ENCODE peak calls at places on chromosomes 7 and 10, in five cellular contexts. T is H1, E is HEK293T, Y is K562, G is GM12878. F is an unnamed sample.

GRCh38 chr10:70271996-70272924 is 11.5 kb downstream of the NPFFR1 start:
- DNase-seq in T (no peak), E (no peak), Y (no peak), G (no peak), F (no peak)

GRCh38 chr10:52488606-52489485 is 174.8 kb downstream of the DKK1 start:
- DNase-seq in T (no peak), E (peak; percentile 42), Y (peak; percentile 6), G (no peak), F (no peak)

GRCh38 chr10:30185916-30186315 is 126.5 kb upstream of the JCAD start:
- DNase-seq in T (no peak), E (no peak), Y (no peak), G (no peak), F (no peak)

GRCh38 chr10:61841338-61841875 is 60.1 kb upstream of the ARID5B start:
- DNase-seq in T (no peak), E (no peak), Y (no peak), G (no peak), F (no peak)

GRCh38 chr7:8261711-8262695 is at the start of gene ICA1:
- DNase-seq in T (peak; percentile 89), E (peak; percentile 77), Y (peak; percentile 77), G (no peak), F (peak; percentile 82)

GRCh38 chr7:26500749-26501352 is 209.2 kb downstream of the SNX10 start:
- DNase-seq in T (no peak), E (no peak), Y (peak; percentile 39), G (no peak), F (no peak)

GRCh38 chr10:113279262-113279661 is 273.6 kb upstream of the HABP2 start:
- DNase-seq in T (no peak), E (no peak), Y (no peak), G (no peak), F (no peak)

GRCh38 chr7:25967278-25968204 is 184.5 kb upstream of the NFE2L3 start:
- DNase-seq in T (no peak), E (no peak), Y (no peak), G (peak; percentile 64), F (no peak)

GRCh38 chr7:108402865-108403264 is 53.4 kb downstream of the NRCAM start:
- DNase-seq in T (no peak), E (no peak), Y (no peak), G (no peak), F (no peak)

GRCh38 chr10:105148456-105148855 is 507.4 kb downstream of the SORCS3 start:
- DNase-seq in T (no peak), E (no peak), Y (no peak), G (no peak), F (no peak)

GRCh38 chr10:76111986-76112825 is 680.8 kb downstream of the LRMDA start:
- DNase-seq in T (peak; percentile 73), E (no peak), Y (no peak), G (no peak), F (peak; percentile 43)

GRCh38 chr10:271201-271600 is 135.9 kb downstream of the ZMYND11 start:
- DNase-seq in T (no peak), E (no peak), Y (no peak), G (no peak), F (no peak)

GRCh38 chr10:86343761-86344160 is 22.8 kb downstream of the GRID1 start:
- DNase-seq in T (no peak), E (no peak), Y (no peak), G (no peak), F (peak; percentile 5)

GRCh38 chr10:60662917-60663614 is 115.2 kb upstream of the CDK1 start:
- DNase-seq in T (no peak), E (no peak), Y (peak; percentile 58), G (no peak), F (no peak)

GRCh38 chr10:133338080-133339071 is 1.7 kb upstream of the CALY start:
- DNase-seq in T (no peak), E (no peak), Y (no peak), G (no peak), F (no peak)

GRCh38 chr7:22771194-22771593 is 44.2 kb downstream of the IL6 start:
- DNase-seq in T (no peak), E (no peak), Y (no peak), G (no peak), F (no peak)

GRCh38 chr10:1736180-1736971 is 949 bp downstream of the ADARB2 start:
- DNase-seq in T (no peak), E (no peak), Y (no peak), G (no peak), F (no peak)

GRCh38 chr7:142381727-142382409 is 124.0 kb upstream of the PRSS58 start:
- DNase-seq in T (no peak), E (no peak), Y (no peak), G (no peak), F (no peak)

GRCh38 chr7:36165802-36166201 is 12.7 kb downstream of the EEPD1 start:
- DNase-seq in T (no peak), E (no peak), Y (no peak), G (no peak), F (no peak)

GRCh38 chr7:133858311-133858710 is 268.8 kb upstream of the LRGUK start:
- DNase-seq in T (no peak), E (no peak), Y (no peak), G (no peak), F (no peak)

GRCh38 chr7:87316846-87317545 is 28.5 kb upstream of the CROT start:
- DNase-seq in T (no peak), E (no peak), Y (no peak), G (no peak), F (no peak)

GRCh38 chr7:9937944-9938631 is 1035.6 kb upstream of the PHF14 start:
- DNase-seq in T (no peak), E (no peak), Y (no peak), G (no peak), F (no peak)

GRCh38 chr10:95655571-95656290 is 780 bp downstream of the ALDH18A1 start:
- DNase-seq in T (no peak), E (no peak), Y (peak; percentile 17), G (peak; percentile 15), F (no peak)

GRCh38 chr10:114346176-114347031 is 57.9 kb downstream of the AFAP1L2 start:
- DNase-seq in T (no peak), E (no peak), Y (no peak), G (no peak), F (no peak)

GRCh38 chr10:70331486-70332268 is 47.9 kb upstream of the NPFFR1 start:
- DNase-seq in T (no peak), E (peak; percentile 41), Y (peak; percentile 90), G (peak; percentile 72), F (peak; percentile 26)

GRCh38 chr7:2512713-2513112 is 6.9 kb upstream of the LFNG start:
- DNase-seq in T (no peak), E (no peak), Y (no peak), G (no peak), F (no peak)

GRCh38 chr7:2510909-2511768 is 8.4 kb upstream of the LFNG start:
- DNase-seq in T (no peak), E (no peak), Y (peak; percentile 45), G (no peak), F (no peak)

GRCh38 chr7:2513702-2514101 is 5.9 kb upstream of the LFNG start:
- DNase-seq in T (no peak), E (no peak), Y (no peak), G (no peak), F (no peak)

GRCh38 chr7:2511769-2512168 is 7.8 kb upstream of the LFNG start:
- DNase-seq in T (no peak), E (no peak), Y (no peak), G (no peak), F (no peak)

GRCh38 chr7:2512179-2512644 is 7.4 kb upstream of the LFNG start:
- DNase-seq in T (no peak), E (no peak), Y (no peak), G (no peak), F (no peak)
- TF ChIP-seq SP1 in T (no peak), E (no peak), Y (no peak), G (no peak), F (no peak)

GRCh38 chr7:40978047-40978446 is 724.8 kb downstream of the INHBA start:
- DNase-seq in T (no peak), E (no peak), Y (no peak), G (no peak), F (no peak)
- TF ChIP-seq SP1 in T (no peak), E (no peak), Y (no peak), G (no peak), F (no peak)

DNA sequence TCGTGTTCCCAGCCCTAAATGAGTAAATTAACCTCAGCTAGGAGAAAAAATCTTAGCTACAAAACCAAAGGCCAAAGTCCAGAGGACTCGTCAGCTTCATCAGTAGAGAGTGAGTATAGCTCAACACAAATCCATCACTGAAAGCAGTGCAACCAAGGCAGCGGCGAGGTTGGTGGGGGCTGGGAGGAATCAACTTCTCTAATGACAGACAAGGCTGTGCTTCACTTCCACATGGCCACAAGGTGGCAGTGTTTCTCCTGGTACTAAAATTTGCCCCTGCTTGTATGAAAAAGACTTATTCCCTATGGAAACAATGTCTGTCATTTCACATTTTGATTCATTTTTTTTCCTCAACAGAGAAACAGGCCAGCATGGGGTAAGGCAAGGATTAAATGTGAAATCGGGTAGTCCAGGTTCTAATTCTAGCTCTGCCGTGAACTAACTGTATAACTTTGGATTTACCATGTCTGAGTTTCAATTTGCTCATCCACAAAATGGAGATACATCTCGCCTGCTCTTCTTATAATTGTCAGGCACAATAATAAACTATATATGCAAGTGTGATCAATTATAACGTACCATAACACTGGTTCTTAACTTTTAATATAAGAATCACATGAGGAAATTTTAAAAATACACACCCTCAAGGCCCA is 39.3 kb downstream of the FAS start:
- DNase-seq in T (peak; percentile 71), E (peak; percentile 67), Y (peak; percentile 40), G (peak; percentile 24), F (peak; percentile 67)
- TF ChIP-seq SP1 in T (no peak), E (no peak), Y (no peak), G (no peak), F (no peak)

GRCh38 chr7:151682831-151683614 is 163.3 kb upstream of the RHEB start:
- DNase-seq in T (no peak), E (no peak), Y (no peak), G (no peak), F (no peak)
- TF ChIP-seq SP1 in T (no peak), E (no peak), Y (no peak), G (no peak), F (no peak)

DNA sequence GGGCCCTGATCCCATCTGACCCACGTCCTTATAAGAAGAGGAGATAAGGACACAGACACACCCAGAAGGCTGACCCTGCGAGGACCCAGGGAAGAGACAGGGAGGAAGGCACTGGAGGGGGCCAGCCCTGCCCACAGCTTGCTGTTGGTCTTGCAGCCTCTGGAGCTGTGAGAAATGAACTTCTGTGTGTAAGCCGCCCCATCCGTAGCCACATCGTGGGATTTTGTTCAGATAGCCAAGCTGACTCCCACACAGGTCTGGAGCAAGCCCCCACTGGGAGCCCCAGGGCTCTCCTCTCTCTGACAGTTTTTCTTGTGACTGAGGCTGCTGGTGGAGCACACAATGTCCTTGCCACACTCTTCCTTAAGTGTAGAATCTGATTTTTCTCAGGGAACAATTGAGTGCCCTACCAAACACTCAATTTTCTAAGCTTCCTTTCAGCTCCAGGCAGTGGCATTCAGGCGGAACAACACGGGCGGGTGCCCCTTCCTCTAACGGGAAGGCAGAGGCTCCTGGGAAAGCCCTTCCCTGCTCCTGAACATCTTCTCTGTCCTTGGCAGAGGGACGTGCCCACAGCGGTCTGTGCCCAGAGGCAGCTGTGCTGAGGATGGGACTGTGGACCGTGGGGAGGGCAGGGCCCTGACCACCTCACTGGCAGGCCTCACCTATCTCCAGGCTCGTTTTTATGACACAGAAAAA is 160.5 kb upstream of the SHH start:
- DNase-seq in T (no peak), E (no peak), Y (no peak), G (no peak), F (no peak)
- TF ChIP-seq SP1 in T (no peak), E (no peak), Y (no peak), G (no peak), F (no peak)